ENCODE peak calls at places on chromosomes 7 and 10, in eight cellular contexts. A is heart right ventricle, O is foreskin keratinocyte, M is WTC11, E is astrocyte of the spinal cord, G is body of pancreas, H is endothelial cell, Y is pancreas. I is an unnamed sample.

GRCh38 chr10:66925896-66926719 is at the start of gene LRRTM3:
- DNase-seq in A (peak; percentile 38), G (peak; percentile 49), O (peak; percentile 33), H (peak; percentile 61), M (peak; percentile 61), Y (peak; percentile 38), E (peak; percentile 78), I (peak; percentile 67)

GRCh38 chr7:2572101-2572842 is 13.5 kb downstream of the IQCE start:
- DNase-seq in E (peak; percentile 53), Y (peak; percentile 39), O (peak; percentile 37), G (no peak), H (no peak), M (no peak), A (no peak), I (no peak)

GRCh38 chr7:122528879-122529481 is 169.9 kb downstream of the RNF133 start:
- DNase-seq in M (no peak), O (no peak), A (no peak), H (no peak), Y (no peak), G (no peak), E (peak; percentile 60), I (peak; percentile 5)

GRCh38 chr7:52639981-52640380 is 395.5 kb upstream of the POM121L12 start:
- DNase-seq in A (no peak), M (no peak), Y (no peak), E (peak; percentile 93), G (no peak), H (no peak), O (no peak), I (no peak)

GRCh38 chr7:102305414-102306268 is 19.0 kb downstream of the SH2B2 start:
- DNase-seq in G (no peak), M (no peak), E (no peak), Y (no peak), O (no peak), H (no peak), A (no peak), I (no peak)

GRCh38 chr10:93596539-93596938 is 4.5 kb downstream of the RBP4 start:
- DNase-seq in G (no peak), Y (no peak), H (no peak), O (no peak), M (peak; percentile 42), E (no peak), A (no peak), I (no peak)

GRCh38 chr7:106166651-106167342 is 54.7 kb upstream of the SYPL1 start:
- DNase-seq in E (peak; percentile 78), Y (peak; percentile 45), G (peak; percentile 48), M (peak; percentile 40), O (no peak), A (peak; percentile 75), H (peak; percentile 62), I (peak; percentile 59)

GRCh38 chr10:26480909-26481703 is 43.0 kb downstream of the APBB1IP start:
- DNase-seq in G (no peak), O (no peak), E (no peak), A (peak; percentile 11), M (no peak), Y (peak; percentile 33), H (no peak), I (no peak)

GRCh38 chr10:55274367-55274766 is 473.3 kb upstream of the PCDH15 start:
- DNase-seq in M (no peak), A (no peak), E (no peak), O (no peak), Y (no peak), G (no peak), H (no peak), I (no peak)

GRCh38 chr10:34791228-34791627 is 23.9 kb downstream of the PARD3 start:
- DNase-seq in A (no peak), O (no peak), E (no peak), G (no peak), M (no peak), Y (no peak), H (no peak), I (no peak)

GRCh38 chr10:34789993-34790506 is 25.0 kb downstream of the PARD3 start:
- DNase-seq in M (no peak), A (no peak), H (no peak), G (peak; percentile 42), E (no peak), Y (peak; percentile 41), O (no peak), I (no peak)

GRCh38 chr10:34792881-34793280 is 22.2 kb downstream of the PARD3 start:
- DNase-seq in Y (no peak), H (no peak), G (no peak), O (no peak), E (no peak), M (no peak), A (no peak), I (no peak)

GRCh38 chr10:34794835-34795234 is 20.3 kb downstream of the PARD3 start:
- DNase-seq in M (no peak), O (no peak), Y (no peak), G (no peak), E (no peak), A (no peak), H (no peak), I (no peak)

DNA sequence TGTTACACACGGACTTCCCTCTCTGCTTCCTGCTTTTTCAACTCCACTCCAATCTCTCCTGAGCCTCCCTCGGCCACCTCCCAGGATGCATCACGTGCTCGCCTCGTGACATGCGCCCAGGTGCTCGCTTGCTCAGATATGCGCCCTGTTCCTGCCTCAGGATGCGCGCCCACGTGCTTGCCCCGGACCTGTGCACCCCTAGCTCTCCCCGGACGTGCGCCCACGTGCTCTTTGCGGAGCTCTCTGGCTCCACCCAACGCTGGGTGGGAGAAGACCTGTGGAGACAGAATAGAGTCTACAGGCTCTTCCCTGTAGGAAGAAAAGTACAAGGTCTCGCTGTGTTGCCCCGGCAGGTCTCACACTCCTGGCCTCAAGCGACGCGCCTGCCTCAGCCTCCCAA is 23.1 kb downstream of the PARD3 start:
- DNase-seq in A (no peak), M (no peak), H (no peak), Y (no peak), G (no peak), O (no peak), E (no peak), I (no peak)
- TF ChIP-seq CTCF in A (no peak), M (no peak), H (no peak), Y (no peak), G (no peak), O (peak; percentile 72), E (no peak), I (no peak)

GRCh38 chr10:35781643-35782035 is 139.5 kb upstream of the FZD8 start:
- DNase-seq in G (no peak), O (no peak), Y (no peak), A (no peak), M (peak; percentile 60), E (no peak), H (peak; percentile 41), I (no peak)
- TF ChIP-seq CTCF in G (no peak), O (peak; percentile 33), Y (no peak), A (peak; percentile 17), M (no peak), E (peak; percentile 22), H (peak; percentile 47), I (peak; percentile 41)

GRCh38 chr10:130708465-130708864 is 572.3 kb downstream of the GLRX3 start:
- DNase-seq in M (no peak), A (no peak), Y (no peak), E (no peak), O (no peak), G (peak; percentile 21), H (no peak), I (no peak)

GRCh38 chr10:130709415-130709814 is 573.2 kb downstream of the GLRX3 start:
- DNase-seq in M (no peak), O (no peak), H (no peak), G (peak; percentile 64), A (no peak), E (no peak), Y (peak; percentile 70), I (no peak)

GRCh38 chr10:130713105-130713504 is 576.9 kb downstream of the GLRX3 start:
- DNase-seq in M (no peak), E (no peak), G (no peak), A (no peak), H (no peak), Y (no peak), O (no peak), I (no peak)

GRCh38 chr10:130711072-130711471 is 574.9 kb downstream of the GLRX3 start:
- DNase-seq in Y (no peak), O (no peak), M (no peak), H (no peak), E (no peak), G (no peak), A (no peak), I (no peak)

DNA sequence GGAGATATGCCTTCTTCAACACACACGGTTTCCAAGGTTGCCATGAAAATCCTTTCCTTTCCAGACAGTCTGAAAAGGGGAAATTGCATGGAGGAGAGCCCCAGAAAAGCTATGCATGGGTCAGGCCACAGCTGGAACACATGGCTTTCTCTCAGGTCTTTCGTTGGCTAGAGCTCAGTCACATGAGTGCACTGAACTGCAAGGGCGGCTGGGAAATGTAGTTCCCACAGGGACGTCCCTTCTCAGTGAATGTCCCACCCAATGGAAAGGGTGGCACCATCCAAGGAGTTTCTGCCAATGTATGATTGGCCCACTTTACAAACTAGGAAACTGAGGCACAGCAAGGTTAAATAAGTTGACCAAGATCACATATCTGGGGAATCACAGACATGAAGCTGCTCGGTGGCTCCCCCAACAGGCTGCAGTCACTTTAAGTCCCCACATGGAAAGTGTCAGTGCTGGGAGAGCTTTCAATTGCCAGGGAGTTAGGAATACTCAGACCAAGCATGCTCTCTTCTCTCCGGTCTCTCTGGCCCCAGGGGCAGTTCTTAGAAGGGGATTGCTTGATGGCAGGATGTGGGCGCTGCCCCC is 571.3 kb downstream of the GLRX3 start:
- DNase-seq in M (no peak), O (no peak), A (no peak), H (no peak), Y (no peak), E (no peak), G (no peak), I (no peak)
- TF ChIP-seq CTCF in M (no peak), O (no peak), A (no peak), H (no peak), Y (no peak), E (no peak), G (no peak), I (no peak)

DNA sequence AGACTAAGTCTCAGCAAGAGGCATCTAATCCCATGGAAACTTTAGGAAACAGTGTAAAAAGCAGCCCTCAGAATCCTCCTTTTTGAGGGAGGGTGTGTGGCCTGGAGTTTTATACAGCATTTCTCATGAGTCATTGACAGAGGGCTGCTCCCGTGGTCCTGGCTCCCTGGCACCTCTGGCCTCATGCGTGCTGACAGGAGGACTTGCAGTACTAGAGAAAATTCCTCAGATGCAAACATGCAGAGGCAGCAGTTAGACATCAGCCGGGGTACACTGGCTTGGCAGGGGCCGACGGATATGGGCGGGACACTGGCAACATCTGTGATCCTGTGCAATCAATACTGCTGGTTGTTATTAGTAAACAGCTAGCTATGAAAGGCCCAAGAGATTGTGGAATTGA is 925.1 kb upstream of the CELF2 start:
- DNase-seq in G (no peak), A (no peak), O (no peak), E (peak; percentile 6), M (peak; percentile 11), Y (no peak), H (no peak), I (no peak)
- TF ChIP-seq CTCF in G (no peak), A (no peak), O (no peak), E (no peak), M (no peak), Y (no peak), H (no peak), I (no peak)

GRCh38 chr10:52653510-52653909 is 119.1 kb downstream of the MBL2 start:
- DNase-seq in Y (no peak), A (peak; percentile 18), M (no peak), O (no peak), E (no peak), G (no peak), H (no peak), I (no peak)
- TF ChIP-seq CTCF in Y (no peak), A (peak; percentile 36), M (no peak), O (no peak), E (no peak), G (no peak), H (no peak), I (peak; percentile 21)

GRCh38 chr10:19168584-19168983 is 120.0 kb downstream of the MALRD1 start:
- DNase-seq in H (peak; percentile 29), A (no peak), E (no peak), Y (no peak), M (peak; percentile 60), O (no peak), G (no peak), I (no peak)
- TF ChIP-seq CTCF in H (peak; percentile 48), A (peak; percentile 10), E (peak; percentile 15), Y (no peak), M (peak; percentile 35), O (peak; percentile 16), G (no peak), I (no peak)